ENCODE peak calls at places on chromosomes 5 and 9, in four cellular contexts. D, F, M and X are unnamed samples.
A peak's percentile ranks its signal among the peaks of the same experiment; 100 is the strongest.

GRCh38 chr5:137737349-137738256 is 1.7 kb upstream of the KLHL3 start:
- DNase-seq in F (peak; percentile 40), D (no peak), M (no peak), X (no peak)

GRCh38 chr9:12993432-12993831 is 218.6 kb downstream of the LURAP1L start:
- DNase-seq in M (no peak), D (no peak), F (no peak), X (no peak)

GRCh38 chr5:91383956-91384300 is 811 bp upstream of the ARRDC3 start:
- DNase-seq in D (peak; percentile 1), F (no peak), M (no peak), X (no peak)

GRCh38 chr9:24257726-24258125 is 288.0 kb downstream of the IZUMO3 start:
- DNase-seq in M (no peak), D (no peak), F (no peak), X (no peak)

GRCh38 chr5:109168151-109168550 is 241.6 kb downstream of the PJA2 start:
- DNase-seq in M (no peak), F (no peak), D (no peak), X (no peak)

GRCh38 chr5:761854-762685 is 22.5 kb downstream of the ZDHHC11B start:
- DNase-seq in D (no peak), F (peak; percentile 26), M (peak; percentile 86), X (no peak)

GRCh38 chr5:181221105-181221791 is 1.8 kb upstream of the TRIM41 start:
- DNase-seq in M (peak; percentile 20), D (no peak), F (no peak), X (no peak)

GRCh38 chr5:172835246-172836030 is 1.4 kb downstream of the ERGIC1 start:
- DNase-seq in F (no peak), M (peak; percentile 31), D (no peak), X (no peak)

GRCh38 chr5:148268556-148268955 is at the start of gene SPINK13:
- DNase-seq in D (peak; percentile 36), F (peak; percentile 37), M (no peak), X (no peak)

GRCh38 chr5:6547498-6547897 is 85.3 kb downstream of the NSUN2 start:
- DNase-seq in D (no peak), M (no peak), F (no peak), X (peak; percentile 80)

GRCh38 chr9:98811051-98811650 is 3.7 kb downstream of the GALNT12 start:
- DNase-seq in F (no peak), M (no peak), D (no peak), X (no peak)

GRCh38 chr9:107872457-107873192 is 383.1 kb upstream of the KLF4 start:
- DNase-seq in D (no peak), F (no peak), M (no peak), X (no peak)

GRCh38 chr5:178334856-178335255 is 102.3 kb upstream of the PHYKPL start:
- DNase-seq in D (no peak), F (no peak), M (no peak), X (no peak)

GRCh38 chr5:78660401-78660800 is 11.8 kb upstream of the LHFPL2 start:
- DNase-seq in F (no peak), D (no peak), M (no peak), X (no peak)

GRCh38 chr9:108271646-108272349 is 584.0 kb downstream of the ACTL7B start:
- DNase-seq in F (peak; percentile 57), D (peak; percentile 29), M (no peak), X (no peak)

GRCh38 chr9:124016152-124017063 is 4.8 kb downstream of the LHX2 start:
- DNase-seq in M (no peak), D (no peak), F (no peak), X (no peak)
- TF ChIP-seq POLR2AphosphoS5 in M (no peak), D (no peak), F (no peak), X (no peak)

GRCh38 chr5:56896761-56897160 is 12.6 kb upstream of the SETD9 start:
- DNase-seq in D (no peak), M (no peak), F (no peak), X (no peak)

GRCh38 chr5:56898213-56898612 is 11.2 kb upstream of the SETD9 start:
- DNase-seq in M (no peak), D (no peak), F (no peak), X (no peak)

GRCh38 chr5:56900858-56901578 is 8.4 kb upstream of the SETD9 start:
- DNase-seq in F (no peak), D (peak; percentile 56), M (no peak), X (no peak)

DNA sequence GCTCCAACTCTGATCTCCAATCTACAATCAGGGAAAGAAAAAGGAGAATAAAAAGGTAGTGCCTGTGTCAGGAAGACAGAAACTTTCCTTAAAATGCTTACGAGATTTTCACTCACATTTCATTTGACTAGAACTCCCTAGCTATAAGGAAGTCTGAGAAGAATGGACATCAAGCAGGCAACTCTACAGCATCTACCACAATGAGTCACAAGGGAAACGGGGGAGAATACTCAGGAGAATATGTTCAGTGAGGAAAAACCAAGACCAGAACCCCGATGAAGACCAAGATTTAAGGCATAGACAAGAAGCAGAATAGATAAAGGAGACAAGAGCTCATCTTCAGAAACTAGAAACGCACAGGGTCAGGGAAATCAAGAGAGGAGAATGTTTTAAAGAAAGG is 9.0 kb upstream of the SETD9 start:
- DNase-seq in M (no peak), D (no peak), F (no peak), X (no peak)
- TF ChIP-seq POLR2AphosphoS5 in M (no peak), D (no peak), F (no peak), X (no peak)

GRCh38 chr5:82399111-82399510 is 121.0 kb upstream of the RPS23 start:
- DNase-seq in F (no peak), M (no peak), D (no peak), X (no peak)

GRCh38 chr5:82393951-82394350 is 115.8 kb upstream of the RPS23 start:
- DNase-seq in F (no peak), D (no peak), M (no peak), X (no peak)

GRCh38 chr5:82396396-82396795 is 118.2 kb upstream of the RPS23 start:
- DNase-seq in M (no peak), F (no peak), D (no peak), X (no peak)

GRCh38 chr5:82397741-82398320 is 119.7 kb upstream of the RPS23 start:
- DNase-seq in F (no peak), M (no peak), D (no peak), X (no peak)

DNA sequence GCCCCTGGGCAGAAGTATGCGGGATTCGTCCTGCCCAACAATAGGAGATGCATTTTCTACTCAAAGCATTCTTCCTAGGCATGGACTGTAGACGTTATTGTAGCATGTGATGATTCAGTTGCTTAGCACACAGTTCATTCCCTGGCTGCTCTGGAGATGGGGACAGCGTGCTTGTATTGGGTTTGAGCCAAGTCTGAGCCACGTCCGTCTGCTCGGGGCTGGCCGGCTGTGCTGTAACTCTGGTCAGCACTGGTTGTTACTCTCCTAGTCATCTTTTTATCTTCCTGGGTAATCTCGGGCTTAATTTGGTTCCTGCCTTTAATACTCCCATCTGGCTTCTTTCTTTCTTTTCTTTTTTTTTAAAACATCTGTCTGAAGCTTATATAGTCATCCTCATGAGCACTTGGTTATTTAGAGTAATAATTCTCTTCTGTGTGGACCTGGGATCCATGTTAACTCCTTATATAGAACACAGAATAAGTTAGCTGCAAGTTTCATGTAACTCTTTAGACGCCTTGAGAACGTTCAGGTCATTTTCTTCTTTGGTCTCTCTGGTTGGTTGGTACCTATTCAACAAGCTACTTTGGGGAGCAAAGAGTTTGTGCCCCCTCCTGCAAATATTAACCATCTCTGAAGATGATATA is 118.8 kb upstream of the RPS23 start:
- DNase-seq in M (peak; percentile 46), D (peak; percentile 92), F (peak; percentile 53), X (no peak)
- TF ChIP-seq POLR2AphosphoS5 in M (peak; percentile 33), D (no peak), F (peak; percentile 52), X (peak; percentile 77)

GRCh38 chr9:134424818-134425217 is 98.6 kb downstream of the RXRA start:
- DNase-seq in M (peak; percentile 65), D (no peak), F (no peak), X (no peak)
- TF ChIP-seq POLR2AphosphoS5 in M (no peak), D (no peak), F (no peak), X (no peak)

GRCh38 chr9:127715443-127716337 is at the start of the genes PTRH1 and TTC16:
- DNase-seq in F (peak; percentile 97), D (peak; percentile 89), M (peak; percentile 99), X (peak; percentile 99)
- TF ChIP-seq POLR2AphosphoS5 in F (peak; percentile 85), D (peak; percentile 29), M (peak; percentile 70), X (peak; percentile 82)

DNA sequence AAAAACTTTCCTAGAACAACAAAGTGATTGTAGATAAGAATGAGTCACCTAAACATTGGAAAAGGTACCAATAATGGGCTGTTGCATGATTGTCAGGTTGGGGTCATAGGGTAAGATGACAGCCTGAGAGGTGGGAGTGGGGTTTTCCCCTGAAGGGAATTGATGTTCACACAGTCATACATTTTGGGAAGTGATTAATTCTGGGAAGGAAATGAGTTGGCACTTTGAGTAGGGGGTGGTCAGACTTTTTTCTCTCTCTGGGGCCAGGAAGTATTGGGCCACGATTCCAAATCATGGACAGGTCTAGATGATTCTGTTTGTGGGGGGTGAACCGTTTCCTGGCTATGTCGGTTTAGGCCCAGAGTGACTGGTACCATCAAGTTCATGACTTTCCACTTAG is 36.8 kb downstream of the TNFSF8 start:
- DNase-seq in F (no peak), D (no peak), M (no peak), X (peak; percentile 50)
- TF ChIP-seq POLR2AphosphoS5 in F (no peak), D (no peak), M (no peak), X (no peak)